ENCODE peak calls at places on chromosome 3, in six cellular contexts. B, M, V, Z, O and L are unnamed samples.

GRCh38 chr3:11651900-11652299 is 8.2 kb upstream of the VGLL4 start:
- DNase-seq in O (no peak), B (peak; percentile 63), Z (no peak), M (peak; percentile 33), V (peak; percentile 36), L (peak; percentile 56)

GRCh38 chr3:126205717-126206655 is 25.6 kb upstream of the ALDH1L1 start:
- DNase-seq in O (no peak), Z (no peak), V (no peak), B (peak; percentile 6), M (no peak), L (no peak)

GRCh38 chr3:47865192-47865591 is 62.3 kb downstream of the DHX30 start:
- DNase-seq in B (no peak), Z (no peak), O (no peak), M (no peak), V (peak; percentile 68), L (no peak)

GRCh38 chr3:10702961-10703740 is 112.9 kb upstream of the SLC6A11 start:
- DNase-seq in Z (no peak), M (no peak), V (peak; percentile 88), O (no peak), B (no peak), L (peak; percentile 9)

GRCh38 chr3:180698760-180699270 is 19.5 kb upstream of the CCDC39 start:
- DNase-seq in M (no peak), O (no peak), B (no peak), Z (no peak), V (no peak), L (no peak)

GRCh38 chr3:179063945-179064560 is 7.6 kb downstream of the ZMAT3 start:
- DNase-seq in V (no peak), Z (peak; percentile 53), O (no peak), B (peak; percentile 75), M (peak; percentile 64), L (no peak)

GRCh38 chr3:14962762-14963161 is 15.4 kb downstream of the NR2C2 start:
- DNase-seq in V (no peak), O (peak; percentile 32), Z (peak; percentile 63), B (peak; percentile 88), M (peak; percentile 74), L (no peak)

GRCh38 chr3:188345223-188345622 is 191.3 kb downstream of the LPP start:
- DNase-seq in O (no peak), M (peak; percentile 92), Z (peak; percentile 90), V (no peak), B (peak; percentile 57), L (no peak)

GRCh38 chr3:156449712-156450574 is 105.0 kb downstream of the SSR3 start:
- DNase-seq in O (no peak), V (peak; percentile 48), Z (peak; percentile 17), B (peak; percentile 30), M (no peak), L (peak; percentile 29)

GRCh38 chr3:149657458-149657795 is 398 bp downstream of the WWTR1 start:
- DNase-seq in B (peak; percentile 59), O (no peak), Z (peak; percentile 42), V (peak; percentile 51), M (peak; percentile 63), L (no peak)

GRCh38 chr3:138950006-138950644 is 3.1 kb downstream of the FOXL2NB start:
- DNase-seq in Z (peak; percentile 30), B (peak; percentile 28), O (no peak), M (peak; percentile 53), V (peak; percentile 77), L (no peak)

GRCh38 chr3:4340077-4340410 is 36.9 kb downstream of the SETMAR start:
- DNase-seq in V (no peak), Z (no peak), B (no peak), M (no peak), O (no peak), L (no peak)
- H2AFZ ChIP-seq in V (no peak overlapping the region), Z (no peak overlapping the region), B (no peak overlapping the region), M (no peak overlapping the region), O (no peak overlapping the region), L (no peak overlapping the region)

DNA sequence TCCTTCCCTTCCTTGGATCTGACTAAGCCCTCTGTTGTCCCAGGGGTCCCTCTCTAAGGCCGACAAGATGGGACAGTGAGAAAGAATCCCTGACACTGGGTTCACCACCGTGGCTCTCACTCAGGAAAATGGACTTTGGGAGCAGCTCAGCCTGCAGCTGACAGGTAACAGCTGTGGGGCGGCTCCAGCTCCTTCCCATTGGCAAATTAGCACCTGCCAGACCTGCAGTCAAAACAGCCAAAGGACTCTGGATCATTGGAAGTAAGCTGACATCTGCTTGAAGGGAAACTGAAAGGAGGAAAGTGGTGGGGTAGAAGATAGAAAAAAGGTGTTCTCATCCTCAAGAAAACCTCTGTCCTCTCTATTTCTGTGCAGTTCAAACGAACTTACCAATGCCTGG is 53.5 kb upstream of the DCLK3 start:
- DNase-seq in M (no peak), O (no peak), V (no peak), Z (no peak), B (no peak), L (no peak)
- H2AFZ ChIP-seq in M (no peak overlapping the region), O (no peak overlapping the region), V (no peak overlapping the region), Z (no peak overlapping the region), B (no peak overlapping the region), L (no peak overlapping the region)

GRCh38 chr3:89558711-89559110 is 451.3 kb downstream of the EPHA3 start:
- DNase-seq in O (no peak), B (no peak), M (no peak), V (no peak), Z (no peak), L (no peak)

GRCh38 chr3:89560546-89560945 is 453.1 kb downstream of the EPHA3 start:
- DNase-seq in V (no peak), O (no peak), B (peak; percentile 54), Z (peak; percentile 92), M (peak; percentile 93), L (no peak)

GRCh38 chr3:89565098-89565497 is 457.7 kb downstream of the EPHA3 start:
- DNase-seq in B (peak; percentile 50), O (no peak), M (peak; percentile 70), Z (peak; percentile 55), V (no peak), L (no peak)

GRCh38 chr3:89562373-89562772 is 455.0 kb downstream of the EPHA3 start:
- DNase-seq in B (no peak), M (no peak), V (no peak), O (no peak), Z (no peak), L (no peak)
- H2AFZ ChIP-seq in B (no peak overlapping the region), M (no peak overlapping the region), V (peak overlapping the region; percentile 54), O (no peak overlapping the region), Z (no peak overlapping the region), L (no peak overlapping the region)

DNA sequence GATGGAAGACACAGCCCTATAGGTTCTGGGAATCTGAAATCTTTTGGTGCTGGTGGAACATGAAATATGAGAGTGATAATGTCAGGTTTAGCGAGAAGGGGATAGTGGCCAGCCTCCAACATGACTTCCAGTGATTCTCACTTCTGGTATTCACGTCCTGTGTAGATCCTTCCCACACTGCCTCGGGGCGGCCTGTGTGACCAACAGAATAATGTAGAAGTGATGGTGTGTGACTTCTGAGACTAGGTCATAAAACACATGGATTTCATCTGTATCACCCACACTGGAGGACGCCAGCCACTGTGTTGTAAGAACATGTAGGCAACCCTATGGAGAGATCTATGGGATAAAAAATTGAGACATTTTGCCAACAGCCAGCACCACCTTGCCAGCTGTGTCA is 25.6 kb upstream of the NUDT16 start:
- DNase-seq in B (peak; percentile 17), Z (no peak), M (no peak), O (no peak), V (no peak), L (no peak)
- H2AFZ ChIP-seq in B (no peak overlapping the region), Z (no peak overlapping the region), M (no peak overlapping the region), O (no peak overlapping the region), V (no peak overlapping the region), L (no peak overlapping the region)